ENCODE peak calls at places on chromosome 6, in five cellular contexts. One of them, this sample, is unnamed.

GRCh38 chr6:166597711-166598440 is 11.4 kb upstream of the RAMACL start:
- DNase-seq in breast epithelium: no peak
- DNase-seq in GM10248: no peak
- DNase-seq in HCT116: no peak
- DNase-seq in adrenal gland: no peak
- DNase-seq in this sample: no peak

GRCh38 chr6:20722442-20722841 is 188.2 kb downstream of the CDKAL1 start:
- DNase-seq in breast epithelium: no peak
- DNase-seq in GM10248: no peak
- DNase-seq in HCT116: no peak
- DNase-seq in adrenal gland: no peak
- DNase-seq in this sample: no peak

GRCh38 chr6:88538849-88539571 is 372.9 kb upstream of the CNR1 start:
- DNase-seq in breast epithelium: no peak
- DNase-seq in GM10248: no peak
- DNase-seq in HCT116: no peak
- DNase-seq in adrenal gland: no peak
- DNase-seq in this sample: no peak

GRCh38 chr6:35370799-35371493 is 28.6 kb downstream of the PPARD start:
- DNase-seq in breast epithelium: no peak
- DNase-seq in GM10248: peak; percentile 50
- DNase-seq in HCT116: no peak
- DNase-seq in adrenal gland: no peak
- DNase-seq in this sample: no peak

GRCh38 chr6:136365781-136366354 is 76.2 kb upstream of the BCLAF1 start:
- DNase-seq in breast epithelium: peak; percentile 26
- DNase-seq in GM10248: no peak
- DNase-seq in HCT116: no peak
- DNase-seq in adrenal gland: peak; percentile 24
- DNase-seq in this sample: peak; percentile 70

GRCh38 chr6:7317538-7317937 is 4.5 kb upstream of the SSR1 start:
- DNase-seq in breast epithelium: no peak
- DNase-seq in GM10248: no peak
- DNase-seq in HCT116: no peak
- DNase-seq in adrenal gland: no peak
- DNase-seq in this sample: no peak

GRCh38 chr6:6320901-6321300 is 439 bp upstream of the F13A1 start:
- DNase-seq in breast epithelium: no peak
- DNase-seq in GM10248: no peak
- DNase-seq in HCT116: no peak
- DNase-seq in adrenal gland: no peak
- DNase-seq in this sample: no peak

GRCh38 chr6:46279874-46280273 is 109.1 kb upstream of the ENPP5 start:
- DNase-seq in breast epithelium: no peak
- DNase-seq in GM10248: no peak
- DNase-seq in HCT116: no peak
- DNase-seq in adrenal gland: no peak
- DNase-seq in this sample: no peak

GRCh38 chr6:157885211-157885788 is 62.3 kb downstream of the SNX9 start:
- DNase-seq in breast epithelium: no peak
- DNase-seq in GM10248: no peak
- DNase-seq in HCT116: no peak
- DNase-seq in adrenal gland: no peak
- DNase-seq in this sample: no peak

GRCh38 chr6:161748535-161749386 is 474.9 kb upstream of the AGPAT4 start:
- DNase-seq in breast epithelium: no peak
- DNase-seq in GM10248: no peak
- DNase-seq in HCT116: peak; percentile 33
- DNase-seq in adrenal gland: peak; percentile 51
- DNase-seq in this sample: peak; percentile 34

GRCh38 chr6:105459884-105460283 is 57.0 kb upstream of the PREP start:
- DNase-seq in breast epithelium: no peak
- DNase-seq in GM10248: no peak
- DNase-seq in HCT116: no peak
- DNase-seq in adrenal gland: no peak
- DNase-seq in this sample: no peak

GRCh38 chr6:75516757-75517156 is 23.2 kb upstream of the FILIP1 start:
- DNase-seq in breast epithelium: no peak
- DNase-seq in GM10248: no peak
- DNase-seq in HCT116: no peak
- DNase-seq in adrenal gland: no peak
- DNase-seq in this sample: no peak

GRCh38 chr6:26472549-26473245 is 14.9 kb downstream of the BTN2A1 start:
- DNase-seq in breast epithelium: no peak
- DNase-seq in GM10248: no peak
- DNase-seq in HCT116: no peak
- DNase-seq in adrenal gland: no peak
- DNase-seq in this sample: no peak

GRCh38 chr6:125821825-125822281 is 31.1 kb downstream of the NCOA7 start:
- DNase-seq in breast epithelium: peak; percentile 45
- DNase-seq in GM10248: no peak
- DNase-seq in HCT116: no peak
- DNase-seq in adrenal gland: no peak
- DNase-seq in this sample: peak; percentile 80

GRCh38 chr6:109473120-109473519 is 9.9 kb downstream of the ZBTB24 start:
- DNase-seq in breast epithelium: no peak
- DNase-seq in GM10248: no peak
- DNase-seq in HCT116: no peak
- DNase-seq in adrenal gland: no peak
- DNase-seq in this sample: no peak

GRCh38 chr6:130513770-130514169 is 148.0 kb downstream of the TMEM200A start:
- DNase-seq in breast epithelium: peak; percentile 35
- DNase-seq in GM10248: no peak
- DNase-seq in HCT116: no peak
- DNase-seq in adrenal gland: no peak
- DNase-seq in this sample: peak; percentile 35

GRCh38 chr6:111482959-111483735 is at the start of gene REV3L:
- DNase-seq in breast epithelium: peak; percentile 87
- DNase-seq in GM10248: peak; percentile 82
- DNase-seq in HCT116: peak; percentile 64
- DNase-seq in adrenal gland: peak; percentile 92
- DNase-seq in this sample: peak; percentile 95
- TF ChIP-seq CTCF in breast epithelium: no peak
- TF ChIP-seq CTCF in GM10248: no peak
- TF ChIP-seq CTCF in HCT116: no peak
- TF ChIP-seq CTCF in adrenal gland: no peak
- TF ChIP-seq CTCF in this sample: no peak

DNA sequence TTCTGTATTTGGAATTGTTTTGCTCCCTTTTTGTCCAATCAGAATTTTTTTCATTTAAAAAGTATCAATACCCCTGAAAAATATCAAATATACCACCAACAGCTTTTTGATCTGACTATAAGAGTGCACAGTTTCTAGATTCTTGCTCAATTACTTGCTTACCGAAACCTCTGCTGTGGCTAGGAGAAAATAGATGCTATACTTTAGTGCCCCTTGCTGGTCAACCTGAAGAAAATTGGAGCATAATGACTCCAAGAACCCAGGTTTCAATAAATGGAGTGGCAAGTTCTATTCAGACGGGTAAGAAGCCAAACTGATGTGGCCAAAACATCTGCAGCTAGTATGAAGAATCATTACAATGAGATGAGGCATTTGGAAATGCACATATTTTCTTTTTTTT is 91.4 kb upstream of the SASH1 start:
- DNase-seq in breast epithelium: no peak
- DNase-seq in GM10248: peak; percentile 16
- DNase-seq in HCT116: no peak
- DNase-seq in adrenal gland: no peak
- DNase-seq in this sample: no peak
- TF ChIP-seq CTCF in breast epithelium: no peak
- TF ChIP-seq CTCF in GM10248: peak; percentile 38
- TF ChIP-seq CTCF in HCT116: peak; percentile 49
- TF ChIP-seq CTCF in adrenal gland: peak; percentile 51
- TF ChIP-seq CTCF in this sample: no peak

GRCh38 chr6:117795234-117795633 is 111.8 kb upstream of the SLC35F1 start:
- DNase-seq in breast epithelium: no peak
- DNase-seq in GM10248: no peak
- DNase-seq in HCT116: no peak
- DNase-seq in adrenal gland: no peak
- DNase-seq in this sample: no peak
- TF ChIP-seq CTCF in breast epithelium: no peak
- TF ChIP-seq CTCF in GM10248: no peak
- TF ChIP-seq CTCF in HCT116: peak; percentile 10
- TF ChIP-seq CTCF in adrenal gland: no peak
- TF ChIP-seq CTCF in this sample: no peak

GRCh38 chr6:30914076-30914853 is at the start of gene VARS2:
- DNase-seq in breast epithelium: peak; percentile 96
- DNase-seq in GM10248: peak; percentile 99
- DNase-seq in HCT116: peak; percentile 80
- DNase-seq in adrenal gland: peak; percentile 94
- DNase-seq in this sample: peak; percentile 94
- TF ChIP-seq CTCF in breast epithelium: no peak
- TF ChIP-seq CTCF in GM10248: peak; percentile 17
- TF ChIP-seq CTCF in HCT116: no peak
- TF ChIP-seq CTCF in adrenal gland: peak; percentile 34
- TF ChIP-seq CTCF in this sample: no peak

DNA sequence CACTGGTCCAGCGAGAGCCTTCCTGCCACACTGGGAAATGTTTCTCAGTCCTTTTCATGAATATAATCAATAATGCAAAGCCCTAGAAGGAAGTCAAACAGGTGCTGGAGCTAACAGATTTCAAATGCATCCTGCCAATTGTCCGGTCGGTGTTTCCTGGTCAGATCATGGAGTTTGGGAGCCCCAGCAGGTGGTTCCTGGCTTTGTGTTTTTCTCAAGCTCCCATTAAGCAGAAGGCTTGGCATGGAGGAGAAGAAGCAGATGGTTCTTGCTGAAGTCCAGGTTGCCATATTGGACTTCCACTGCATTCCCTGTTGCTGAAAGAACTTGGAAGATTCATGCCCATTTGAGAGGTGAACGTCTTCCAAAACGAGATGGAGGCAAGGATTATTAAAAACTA is 68.6 kb downstream of the GFOD1 start:
- DNase-seq in breast epithelium: no peak
- DNase-seq in GM10248: no peak
- DNase-seq in HCT116: no peak
- DNase-seq in adrenal gland: no peak
- DNase-seq in this sample: no peak
- TF ChIP-seq CTCF in breast epithelium: no peak
- TF ChIP-seq CTCF in GM10248: no peak
- TF ChIP-seq CTCF in HCT116: no peak
- TF ChIP-seq CTCF in adrenal gland: no peak
- TF ChIP-seq CTCF in this sample: no peak

DNA sequence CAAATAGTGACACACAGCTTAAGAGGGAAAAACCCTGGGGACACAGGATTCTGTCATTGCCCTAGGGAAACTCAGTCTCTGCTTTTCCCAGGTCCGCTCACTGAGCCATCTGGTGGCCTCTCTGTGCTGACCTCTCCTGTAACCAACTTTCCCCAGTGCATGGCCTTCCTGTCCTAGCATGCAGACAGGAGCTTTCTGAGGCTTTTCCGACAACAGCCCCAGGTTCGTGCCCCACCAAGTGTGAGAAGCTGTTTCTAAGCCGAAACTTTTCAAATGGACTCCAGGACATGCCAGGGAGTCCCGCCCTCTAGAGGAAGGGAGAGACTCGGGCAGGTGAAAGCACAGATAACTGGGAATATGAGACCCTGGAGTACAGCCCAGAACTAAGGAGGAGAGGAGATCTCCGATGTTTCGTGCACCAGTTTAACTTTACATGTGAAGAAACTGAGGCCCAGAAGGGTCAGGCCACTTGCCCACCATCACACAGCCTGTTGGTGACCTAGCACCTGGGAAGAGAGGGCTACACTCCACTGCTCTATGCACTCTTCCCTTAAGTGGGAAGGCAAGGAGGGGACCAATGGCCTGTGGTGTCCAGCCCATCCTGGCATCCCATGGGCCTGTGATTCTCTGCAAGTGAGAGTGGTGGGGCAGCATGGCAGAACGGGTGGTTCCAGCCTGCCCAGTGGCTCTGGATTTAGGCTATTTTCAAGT is 46.2 kb downstream of the RPP40 start:
- DNase-seq in breast epithelium: no peak
- DNase-seq in GM10248: no peak
- DNase-seq in HCT116: no peak
- DNase-seq in adrenal gland: no peak
- DNase-seq in this sample: no peak
- TF ChIP-seq CTCF in breast epithelium: no peak
- TF ChIP-seq CTCF in GM10248: no peak
- TF ChIP-seq CTCF in HCT116: peak; percentile 29
- TF ChIP-seq CTCF in adrenal gland: no peak
- TF ChIP-seq CTCF in this sample: peak; percentile 27

GRCh38 chr6:17987576-17988421 is at the start of gene KIF13A:
- DNase-seq in breast epithelium: peak; percentile 58
- DNase-seq in GM10248: peak; percentile 75
- DNase-seq in HCT116: no peak
- DNase-seq in adrenal gland: peak; percentile 73
- DNase-seq in this sample: peak; percentile 77
- TF ChIP-seq CTCF in breast epithelium: no peak
- TF ChIP-seq CTCF in GM10248: peak; percentile 22
- TF ChIP-seq CTCF in HCT116: no peak
- TF ChIP-seq CTCF in adrenal gland: peak; percentile 38
- TF ChIP-seq CTCF in this sample: no peak

This sample was measured in colonic mucosa.